ENCODE peak calls at places on chromosomes 3 and 15, in ten cellular contexts. E, M, P, S, G, A, O, C, R and Z are unnamed samples.

GRCh38 chr15:74028646-74029045 is 34.1 kb downstream of the PML start:
- DNase-seq in A (no peak), E (no peak), S (no peak), G (no peak), M (no peak), O (no peak), P (no peak), R (no peak), C (no peak), Z (no peak)

GRCh38 chr3:144289057-144289456 is 317.4 kb downstream of the DIPK2A start:
- DNase-seq in M (no peak), G (no peak), O (no peak), C (no peak), R (no peak), S (no peak), E (no peak), A (no peak), P (no peak), Z (no peak)

GRCh38 chr15:48355377-48355776 is 24.1 kb downstream of the DUT start:
- DNase-seq in A (no peak), S (no peak), C (no peak), P (no peak), O (no peak), E (no peak), M (no peak), R (no peak), G (no peak), Z (no peak)

GRCh38 chr3:12708584-12709192 is 44.8 kb upstream of the RAF1 start:
- DNase-seq in O (peak), P (no peak), C (no peak), S (no peak), E (peak), R (no peak), M (peak), A (no peak), G (no peak), Z (no peak)

GRCh38 chr15:39807791-39808190 is 25.1 kb upstream of the FSIP1 start:
- DNase-seq in C (no peak), P (no peak), A (no peak), O (no peak), M (no peak), E (no peak), S (peak), G (no peak), R (no peak), Z (no peak)

GRCh38 chr3:100260081-100260684 is 609 bp upstream of the TBC1D23 start:
- DNase-seq in S (peak), G (peak), A (no peak), E (peak), R (no peak), P (peak), C (no peak), M (peak), O (no peak), Z (no peak)

GRCh38 chr15:93046721-93047120 is 42.3 kb downstream of the RGMA start:
- DNase-seq in R (no peak), E (no peak), C (no peak), M (no peak), A (no peak), O (no peak), S (peak), G (no peak), P (no peak), Z (no peak)

GRCh38 chr15:88394553-88395159 is 72.5 kb downstream of the MRPL46 start:
- DNase-seq in C (no peak), O (no peak), M (no peak), R (no peak), S (peak), A (no peak), G (no peak), P (no peak), E (no peak), Z (no peak)

GRCh38 chr15:41585140-41586047 is 26.4 kb downstream of the TYRO3 start:
- DNase-seq in E (peak), G (no peak), O (peak), M (peak), P (peak), C (peak), A (peak), S (peak), R (peak), Z (no peak)

GRCh38 chr3:37762698-37763097 is 99.0 kb upstream of the CTDSPL start:
- DNase-seq in A (no peak), M (no peak), C (no peak), P (no peak), G (no peak), R (no peak), S (no peak), O (no peak), E (no peak), Z (no peak)

GRCh38 chr3:28077566-28077965 is 163.9 kb upstream of the CMC1 start:
- DNase-seq in C (no peak), A (no peak), S (no peak), M (peak), P (peak), O (no peak), G (no peak), E (no peak), R (no peak), Z (no peak)

GRCh38 chr3:116254535-116254934 is 190.8 kb downstream of the LSAMP start:
- DNase-seq in M (no peak), P (no peak), E (no peak), C (no peak), G (no peak), A (no peak), O (no peak), S (no peak), R (no peak), Z (no peak)

GRCh38 chr3:185715091-185715490 is 109.8 kb downstream of the IGF2BP2 start:
- DNase-seq in P (no peak), C (no peak), S (peak), O (peak), A (no peak), G (no peak), E (no peak), R (no peak), M (no peak), Z (no peak)

DNA sequence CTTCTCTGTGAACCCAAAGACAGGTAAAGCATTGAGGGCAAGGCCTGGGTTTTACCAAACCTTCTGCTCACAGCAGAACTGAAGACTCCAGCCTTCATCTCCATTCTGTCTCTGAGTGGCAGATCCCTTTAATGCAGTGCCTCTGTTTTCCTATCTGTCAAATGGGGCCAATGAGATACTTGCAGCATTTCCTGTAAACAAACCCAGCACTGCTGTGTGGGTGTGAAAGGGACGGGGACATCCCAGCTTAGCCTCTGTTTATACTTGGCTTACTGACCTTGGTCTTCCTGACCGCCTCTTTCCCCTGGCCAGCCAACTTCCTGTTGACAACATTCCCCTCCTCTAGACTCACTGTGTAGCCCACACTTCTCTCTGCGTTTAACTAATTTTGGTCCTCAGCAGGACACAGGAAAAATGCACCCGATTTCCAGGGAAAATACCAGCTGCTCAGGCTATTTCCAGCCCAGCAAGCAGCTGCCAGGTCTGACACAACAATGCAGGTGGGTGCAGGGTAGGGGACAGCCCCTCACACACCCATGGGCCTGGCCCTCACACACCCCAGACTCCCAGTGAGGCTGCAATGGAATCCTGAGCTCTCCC is 105.9 kb upstream of the HERC1 start:
- DNase-seq in R (no peak), O (peak), C (no peak), S (peak), A (peak), M (peak), E (peak), G (peak), P (no peak), Z (peak)
- H3K4me3 ChIP-seq in R (no peak), O (no peak), C (no peak), S (no peak), A (no peak), M (no peak), E (no peak), G (no peak), P (no peak), Z (no peak)

GRCh38 chr15:57865294-57865693 is 158.8 kb downstream of the POLR2M start:
- DNase-seq in O (no peak), E (no peak), A (no peak), P (no peak), M (no peak), C (no peak), G (peak), S (no peak), R (peak), Z (no peak)

GRCh38 chr15:57862761-57863160 is 156.2 kb downstream of the POLR2M start:
- DNase-seq in C (no peak), M (no peak), G (no peak), O (no peak), A (no peak), R (no peak), E (no peak), S (no peak), P (no peak), Z (no peak)

GRCh38 chr15:57861805-57862586 is 155.5 kb downstream of the POLR2M start:
- DNase-seq in M (no peak), P (no peak), S (no peak), G (no peak), R (no peak), O (peak), E (no peak), C (no peak), A (no peak), Z (peak)

GRCh38 chr15:57867970-57868791 is 161.7 kb downstream of the POLR2M start:
- DNase-seq in O (no peak), M (no peak), G (peak), P (no peak), S (no peak), E (no peak), A (no peak), C (no peak), R (no peak), Z (no peak)

DNA sequence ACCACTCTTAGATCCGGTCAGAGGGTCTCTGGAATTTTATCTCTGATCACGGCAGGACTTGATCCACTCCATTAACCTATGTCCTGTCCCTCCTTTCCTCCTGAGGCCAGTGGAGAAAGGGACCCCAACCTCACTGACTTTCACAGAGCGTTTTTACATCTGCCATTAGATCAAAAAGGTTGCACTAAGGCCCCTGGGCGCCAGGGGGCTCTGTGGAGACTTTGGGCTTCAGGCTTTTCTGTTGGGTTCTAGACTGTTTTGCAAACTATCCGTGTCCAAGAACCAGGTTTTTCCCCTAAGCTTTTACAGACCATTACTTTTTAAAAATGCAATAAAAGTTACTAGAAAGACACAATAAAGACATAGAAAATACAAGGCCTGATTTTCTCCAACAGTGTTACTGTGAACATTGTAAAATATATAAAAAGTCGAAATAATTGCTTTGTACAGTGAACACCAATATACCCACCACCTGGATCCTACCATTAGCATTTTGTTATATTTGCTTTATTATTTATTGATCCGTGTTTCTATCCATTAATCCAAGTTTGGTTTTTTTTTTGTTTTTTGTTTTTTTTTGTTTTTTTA is 159.7 kb downstream of the POLR2M start:
- DNase-seq in M (peak), P (peak), O (peak), E (peak), A (peak), C (no peak), R (peak), S (no peak), G (peak), Z (no peak)
- TF ChIP-seq CTCF in M (peak), P (peak), O (peak), E (peak), A (peak), C (peak), R (peak), S (peak), G (peak), Z (peak)

GRCh38 chr3:42043116-42043796 is 47.9 kb upstream of the TRAK1 start:
- DNase-seq in G (no peak), P (no peak), A (no peak), S (peak), C (no peak), R (peak), E (peak), M (no peak), O (no peak), Z (no peak)
- H3K4me3 ChIP-seq in G (no peak), P (no peak), A (no peak), S (peak), C (peak), R (no peak), E (peak), M (peak), O (no peak), Z (no peak)

GRCh38 chr3:148957586-148957985 is 33.8 kb upstream of the GYG1 start:
- DNase-seq in M (no peak), A (no peak), C (no peak), S (no peak), R (no peak), O (no peak), P (no peak), E (no peak), G (peak), Z (no peak)

GRCh38 chr3:148958681-148959080 is 32.7 kb upstream of the GYG1 start:
- DNase-seq in A (no peak), M (no peak), S (no peak), R (no peak), C (no peak), O (no peak), G (no peak), E (no peak), P (no peak), Z (no peak)

GRCh38 chr3:148962513-148962912 is 28.8 kb upstream of the GYG1 start:
- DNase-seq in R (no peak), O (peak), P (no peak), A (no peak), G (no peak), S (peak), C (no peak), M (peak), E (no peak), Z (peak)
- TF ChIP-seq CTCF in R (peak), O (no peak), P (no peak), A (no peak), G (no peak), S (peak), C (peak), M (no peak), E (no peak), Z (no peak)